ENCODE peak calls at places on chromosome 3, in ten cellular contexts. P is naive thymus-derived CD4-positive, alpha-beta T cell; D is ovary; O is heart right ventricle; Z is fibroblast of lung; R is dorsolateral prefrontal cortex; N is A549; I is stomach; V is Panc1; M is RWPE1. A is an unnamed sample.

GRCh38 chr3:133535971-133536634 is 37.4 kb upstream of the CDV3 start:
- DNase-seq in D (no peak), V (no peak), R (no peak), P (no peak), I (peak), Z (peak), M (peak), O (no peak), N (peak), A (no peak)

GRCh38 chr3:39960515-39961403 is 151.3 kb downstream of the MYRIP start:
- DNase-seq in O (no peak), V (no peak), D (no peak), P (no peak), Z (no peak), R (no peak), I (no peak), N (no peak), M (no peak), A (no peak)

GRCh38 chr3:27677554-27677953 is 44.6 kb downstream of the EOMES start:
- DNase-seq in D (peak), N (peak), O (no peak), M (peak), V (no peak), I (no peak), Z (peak), R (no peak), P (no peak), A (no peak)

GRCh38 chr3:177893321-177893720 is 642.9 kb upstream of the KCNMB2 start:
- DNase-seq in R (no peak), D (no peak), N (no peak), P (no peak), M (no peak), O (no peak), Z (no peak), I (no peak), V (no peak), A (no peak)

GRCh38 chr3:149790265-149790664 is 2.1 kb downstream of the ANKUB1 start:
- DNase-seq in M (peak), R (no peak), O (no peak), V (no peak), I (no peak), P (no peak), D (no peak), N (no peak), Z (peak), A (no peak)

GRCh38 chr3:193843447-193844301 is 250.7 kb downstream of the OPA1 start:
- DNase-seq in V (no peak), D (no peak), P (no peak), O (no peak), I (peak), Z (no peak), M (no peak), N (no peak), R (no peak), A (peak)

GRCh38 chr3:48399387-48400172 is 27.6 kb downstream of the FBXW12 start:
- DNase-seq in I (no peak), M (no peak), V (no peak), N (no peak), Z (no peak), P (no peak), R (no peak), O (no peak), D (no peak), A (peak)

GRCh38 chr3:107660316-107660976 is 137.7 kb downstream of the BBX start:
- DNase-seq in Z (no peak), P (peak), N (no peak), I (no peak), D (no peak), O (no peak), M (no peak), R (no peak), V (no peak), A (no peak)

GRCh38 chr3:98900265-98901031 is 1.0 kb downstream of the DCBLD2 start:
- DNase-seq in V (no peak), R (no peak), D (no peak), Z (no peak), N (no peak), P (no peak), O (no peak), I (no peak), M (no peak), A (no peak)

GRCh38 chr3:126621171-126621570 is 33.8 kb downstream of the TXNRD3 start:
- DNase-seq in M (no peak), I (no peak), V (no peak), N (no peak), O (peak), P (no peak), R (no peak), Z (peak), D (no peak), A (no peak)

GRCh38 chr3:36372534-36372935 is 7.8 kb upstream of the STAC start:
- DNase-seq in Z (peak), O (no peak), D (no peak), I (no peak), N (no peak), V (no peak), P (no peak), R (no peak), M (peak), A (no peak)

GRCh38 chr3:148648685-148649352 is 48.9 kb upstream of the AGTR1 start:
- DNase-seq in Z (peak), I (no peak), V (no peak), P (no peak), D (no peak), M (no peak), O (no peak), R (no peak), N (peak), A (no peak)

GRCh38 chr3:165636682-165637010 is 200.6 kb downstream of the BCHE start:
- DNase-seq in P (no peak), O (no peak), N (no peak), Z (no peak), R (no peak), M (no peak), V (no peak), D (no peak), I (no peak), A (no peak)
- H3K27ac ChIP-seq in P (no peak), O (no peak), N (no peak), Z (no peak), R (no peak), M (no peak), V (no peak), D (no peak), I (no peak), A (no peak)

GRCh38 chr3:58074126-58074715 is 66.0 kb downstream of the FLNB start:
- DNase-seq in Z (no peak), P (no peak), N (no peak), I (no peak), R (no peak), V (no peak), M (no peak), D (no peak), O (no peak), A (no peak)

GRCh38 chr3:58073315-58074125 is 65.3 kb downstream of the FLNB start:
- DNase-seq in M (no peak), D (no peak), R (no peak), N (no peak), Z (peak), I (no peak), P (no peak), V (no peak), O (no peak), A (no peak)

GRCh38 chr3:58072046-58072445 is 63.8 kb downstream of the FLNB start:
- DNase-seq in Z (peak), N (no peak), O (no peak), D (no peak), I (no peak), M (no peak), V (no peak), P (no peak), R (no peak), A (no peak)

GRCh38 chr3:58068126-58068809 is 60.0 kb downstream of the FLNB start:
- DNase-seq in O (no peak), P (no peak), Z (no peak), M (no peak), V (no peak), I (peak), R (peak), N (no peak), D (no peak), A (no peak)

GRCh38 chr3:58071480-58071971 is 63.3 kb downstream of the FLNB start:
- DNase-seq in P (no peak), N (peak), D (no peak), I (no peak), M (no peak), R (no peak), O (no peak), Z (no peak), V (no peak), A (no peak)
- H3K27ac ChIP-seq in P (no peak), N (peak), D (peak), I (peak), M (peak), R (no peak), O (no peak), Z (no peak), V (peak), A (peak)

GRCh38 chr3:123067689-123068226 is 933 bp downstream of the PDIA5 start:
- DNase-seq in N (peak), M (no peak), V (no peak), R (no peak), D (no peak), O (no peak), P (no peak), I (no peak), Z (no peak), A (no peak)
- H3K27ac ChIP-seq in N (peak), M (peak), V (peak), R (no peak), D (peak), O (no peak), P (no peak), I (peak), Z (peak), A (peak)

DNA sequence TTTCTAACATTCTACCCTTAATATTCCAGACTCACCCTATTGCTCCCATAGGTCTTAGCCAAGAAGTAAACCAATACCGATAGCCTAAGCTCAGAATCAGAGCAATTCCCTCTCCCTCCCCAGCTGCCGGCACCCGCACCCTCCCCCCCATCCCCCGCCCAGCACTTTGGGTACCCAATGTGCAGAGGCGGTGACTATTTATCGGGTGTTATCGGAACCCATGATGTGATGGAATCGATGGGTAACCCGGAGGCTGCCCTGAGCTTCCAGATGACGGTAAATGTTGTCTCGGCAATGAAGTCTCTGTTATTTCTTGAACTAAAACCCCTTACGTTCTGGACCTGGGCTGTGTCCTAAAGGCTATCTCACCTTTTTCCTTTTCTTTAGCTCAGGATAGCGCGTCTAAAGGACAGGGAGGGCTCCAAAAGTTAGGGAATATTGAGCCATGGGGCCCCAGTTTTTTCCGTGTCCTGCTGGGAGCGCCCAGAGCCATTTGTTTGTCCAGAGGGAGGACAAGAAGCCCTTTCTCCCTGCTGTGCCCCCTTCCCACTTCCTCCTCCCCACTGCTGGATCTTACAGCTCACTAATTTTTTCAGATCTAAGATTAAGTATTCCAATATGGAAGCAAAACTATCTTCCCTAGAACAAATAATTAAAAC is 1.6 kb downstream of the SLITRK3 start:
- DNase-seq in V (no peak), D (no peak), N (no peak), P (no peak), O (no peak), R (no peak), I (no peak), M (no peak), Z (no peak), A (no peak)
- H3K27ac ChIP-seq in V (no peak), D (no peak), N (no peak), P (no peak), O (no peak), R (peak), I (no peak), M (no peak), Z (no peak), A (no peak)

DNA sequence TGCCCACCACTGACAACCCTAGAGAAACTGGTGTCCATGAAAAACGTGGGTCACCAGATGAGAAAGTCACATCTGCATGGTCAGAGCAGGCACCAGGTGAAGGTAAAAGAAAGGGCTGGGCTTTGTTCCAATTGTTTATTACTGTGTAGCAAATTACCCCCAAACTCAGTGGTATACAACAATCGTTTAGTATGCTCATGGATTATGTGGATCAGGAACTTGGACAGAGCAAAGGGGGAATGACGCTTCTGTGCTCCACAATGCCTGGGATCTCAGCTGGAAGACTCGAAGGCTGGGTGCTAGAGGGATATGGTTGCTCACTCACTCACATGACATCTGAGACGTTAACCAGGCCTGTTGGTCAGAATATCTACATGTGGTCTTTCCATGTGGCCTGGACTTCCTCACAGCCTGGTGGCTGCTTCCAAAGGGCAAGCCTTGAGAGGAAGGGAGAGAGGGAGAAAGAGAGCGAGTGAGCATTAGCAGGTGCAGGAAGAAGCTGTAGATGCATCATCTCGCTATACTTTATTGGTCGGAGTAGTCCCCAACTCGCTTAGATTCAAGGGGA is 44.9 kb downstream of the LPP start:
- DNase-seq in I (no peak), O (no peak), D (no peak), N (no peak), V (no peak), P (no peak), Z (no peak), M (no peak), R (no peak), A (no peak)
- H3K27ac ChIP-seq in I (peak), O (peak), D (no peak), N (no peak), V (no peak), P (no peak), Z (no peak), M (no peak), R (no peak), A (no peak)

DNA sequence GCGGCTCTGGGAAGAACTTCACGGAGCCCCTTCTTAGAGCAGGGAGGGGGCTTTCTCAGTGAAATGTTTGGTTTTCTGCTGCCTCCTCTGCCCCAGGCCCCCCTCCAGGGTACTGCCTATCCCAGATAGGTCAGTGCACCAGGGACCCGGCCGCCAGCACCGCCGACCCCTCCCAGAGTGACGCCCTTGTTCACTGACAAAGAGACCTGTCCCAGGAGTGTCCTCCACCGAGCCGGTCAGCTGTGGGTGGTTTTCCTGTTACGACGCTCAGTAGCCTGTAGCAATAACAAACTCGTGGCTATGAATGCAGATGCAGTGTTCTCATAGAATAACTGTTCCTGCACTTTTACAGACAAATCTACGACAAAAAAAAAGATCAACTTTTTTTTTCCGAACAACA is 87.5 kb downstream of the VGLL4 start:
- DNase-seq in O (no peak), M (no peak), R (no peak), V (no peak), I (no peak), N (no peak), P (no peak), D (no peak), Z (no peak), A (no peak)
- H3K27ac ChIP-seq in O (no peak), M (peak), R (peak), V (peak), I (peak), N (no peak), P (no peak), D (no peak), Z (no peak), A (no peak)

GRCh38 chr3:46942481-46943236 is 33.9 kb downstream of the CCDC12 start:
- DNase-seq in Z (no peak), R (no peak), O (no peak), N (no peak), M (no peak), P (no peak), D (no peak), I (no peak), V (no peak), A (no peak)
- H3K27ac ChIP-seq in Z (no peak), R (no peak), O (peak), N (peak), M (peak), P (peak), D (no peak), I (peak), V (no peak), A (peak)

GRCh38 chr3:172100482-172100881 is 61.1 kb downstream of the FNDC3B start:
- DNase-seq in O (no peak), R (no peak), N (no peak), I (no peak), P (no peak), D (no peak), V (no peak), Z (no peak), M (no peak), A (no peak)

GRCh38 chr3:172097585-172097984 is 58.2 kb downstream of the FNDC3B start:
- DNase-seq in D (no peak), V (no peak), R (no peak), P (no peak), Z (no peak), N (no peak), M (no peak), O (no peak), I (no peak), A (no peak)

GRCh38 chr3:172096881-172097420 is 57.6 kb downstream of the FNDC3B start:
- DNase-seq in N (peak), R (no peak), P (no peak), D (no peak), M (peak), I (peak), V (no peak), Z (peak), O (no peak), A (no peak)

GRCh38 chr3:172099495-172099808 is 60.1 kb downstream of the FNDC3B start:
- DNase-seq in D (no peak), I (no peak), R (no peak), P (no peak), O (no peak), Z (no peak), N (no peak), M (no peak), V (no peak), A (no peak)

GRCh38 chr3:172098698-172099494 is 59.5 kb downstream of the FNDC3B start:
- DNase-seq in D (no peak), M (no peak), I (no peak), V (no peak), R (no peak), O (no peak), P (no peak), Z (peak), N (no peak), A (no peak)
- H3K27ac ChIP-seq in D (no peak), M (no peak), I (peak), V (peak), R (no peak), O (no peak), P (no peak), Z (no peak), N (no peak), A (peak)

DNA sequence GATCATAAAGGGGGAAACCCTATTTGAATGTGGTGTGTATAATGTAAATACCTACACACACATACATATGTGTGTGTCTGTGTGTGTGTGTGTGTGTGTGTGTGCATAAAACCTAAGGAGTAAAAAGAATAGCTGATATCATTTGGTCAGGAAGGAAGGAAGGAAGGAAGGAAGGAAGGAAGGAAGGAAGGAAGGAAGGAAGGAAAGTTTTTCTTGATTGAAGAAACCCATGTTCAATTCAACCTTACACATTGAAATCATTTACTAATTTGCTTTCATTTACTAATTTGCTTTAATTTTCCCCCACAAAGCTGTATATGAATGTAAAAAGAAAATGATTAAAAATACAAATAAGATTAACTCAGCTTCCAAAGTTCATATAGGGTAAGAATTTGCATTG is 386.6 kb downstream of the ROBO2 start:
- DNase-seq in N (no peak), Z (no peak), M (no peak), I (no peak), P (no peak), D (no peak), V (no peak), O (no peak), R (no peak), A (no peak)
- H3K27ac ChIP-seq in N (no peak), Z (no peak), M (no peak), I (no peak), P (no peak), D (no peak), V (no peak), O (no peak), R (no peak), A (no peak)

DNA sequence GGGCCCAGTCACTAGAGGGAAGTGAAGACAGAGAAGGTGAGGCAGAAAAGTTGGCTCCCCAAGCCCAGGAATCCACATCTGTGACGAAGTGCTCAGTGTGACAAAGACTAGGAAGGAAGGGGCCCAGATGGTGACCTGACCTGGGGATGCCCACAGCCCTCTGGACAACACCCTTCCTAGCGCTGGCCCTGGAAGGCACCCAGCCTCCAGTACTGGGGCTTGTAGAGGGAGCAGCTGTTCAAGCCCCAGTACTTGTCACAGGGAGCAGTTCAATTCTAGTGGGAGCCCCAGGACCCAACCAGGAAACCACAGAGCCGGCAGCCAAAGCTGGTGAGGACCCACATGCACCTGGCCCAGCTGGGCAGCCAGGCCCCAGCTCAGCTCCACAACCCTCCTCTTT is 190.8 kb downstream of the XXYLT1 start:
- DNase-seq in M (no peak), P (no peak), I (no peak), O (no peak), R (no peak), N (no peak), Z (no peak), D (no peak), V (no peak), A (peak)
- H3K27ac ChIP-seq in M (no peak), P (no peak), I (peak), O (peak), R (no peak), N (no peak), Z (no peak), D (no peak), V (peak), A (peak)